ENCODE peak calls at places on chromosomes 7 and 10, in six cellular contexts. Q is GM12878; E is hypothalamus; X is activated T-cell treated with anti-CD3 and anti-CD28 coated beads for 48 hours; J is activated CD4-positive, alpha-beta memory T cell treated with anti-CD3 and anti-CD28 coated beads, Interleukin-2, amount 10 ng/mL, durations not matched to agents 7 days and 5 days; Z is stimulated activated naive CD8-positive, alpha-beta T cell treated with anti-CD3 and anti-CD28 coated beads, Interleukin-15, Interleukin-2, amounts not matched to agents 100 U/mL and 50 U/mL, for 24 hours. G is an unnamed sample.

GRCh38 chr10:114026189-114027040 is 17.3 kb upstream of the ADRB1 start:
- DNase-seq in Q (peak), E (no peak), X (no peak), J (no peak), Z (no peak), G (no peak)

GRCh38 chr7:33880787-33881186 is 24.6 kb upstream of the BMPER start:
- DNase-seq in Q (no peak), E (no peak), X (no peak), J (no peak), Z (no peak), G (no peak)

GRCh38 chr7:118452128-118452527 is 227.6 kb downstream of the ANKRD7 start:
- DNase-seq in Q (no peak), E (no peak), X (no peak), J (no peak), Z (no peak), G (no peak)

GRCh38 chr10:42149027-42149700 is 489.2 kb downstream of the ZNF33B start:
- DNase-seq in Q (no peak), E (no peak), X (no peak), J (no peak), Z (no peak), G (peak)

GRCh38 chr7:91913612-91914011 is 27.1 kb upstream of the AKAP9 start:
- DNase-seq in Q (no peak), E (no peak), X (no peak), J (no peak), Z (no peak), G (no peak)

GRCh38 chr7:112331495-112331894 is 118.8 kb upstream of the IFRD1 start:
- DNase-seq in Q (no peak), E (no peak), X (no peak), J (no peak), Z (no peak), G (no peak)

GRCh38 chr7:70156052-70156451 is 557.8 kb downstream of the AUTS2 start:
- DNase-seq in Q (no peak), E (no peak), X (no peak), J (no peak), Z (no peak), G (no peak)

GRCh38 chr10:71889388-71889987 is 38.4 kb upstream of the PSAP start:
- DNase-seq in Q (no peak), E (no peak), X (no peak), J (no peak), Z (no peak), G (no peak)

GRCh38 chr7:25014735-25015134 is 34.8 kb upstream of the OSBPL3 start:
- DNase-seq in Q (no peak), E (no peak), X (no peak), J (no peak), Z (no peak), G (no peak)

GRCh38 chr10:47136866-47137265 is 163.1 kb upstream of the GDF10 start:
- DNase-seq in Q (no peak), E (peak), X (no peak), J (no peak), Z (no peak), G (no peak)

G was measured in spleen.